ENCODE peak calls at places on chromosomes 5 and 9, in nine cellular contexts. One of them, this sample, is unnamed.
A peak's percentile ranks its signal among the peaks of the same experiment; 100 is the strongest.

GRCh38 chr9:95373069-95373681 is 55.7 kb upstream of the FANCC start:
- DNase-seq in B cell: no peak
- DNase-seq in mammary epithelial cell: peak; percentile 26
- DNase-seq in heart left ventricle: no peak
- DNase-seq in BJ: no peak
- DNase-seq in lung: no peak
- DNase-seq in choroid plexus epithelial cell: no peak
- DNase-seq in ovary: no peak
- DNase-seq in MCF 10A: peak; percentile 59
- DNase-seq in this sample: no peak

GRCh38 chr5:54024466-54024865 is 285.9 kb downstream of the ARL15 start:
- DNase-seq in B cell: no peak
- DNase-seq in mammary epithelial cell: peak; percentile 41
- DNase-seq in heart left ventricle: no peak
- DNase-seq in BJ: no peak
- DNase-seq in lung: no peak
- DNase-seq in choroid plexus epithelial cell: peak; percentile 80
- DNase-seq in ovary: no peak
- DNase-seq in MCF 10A: peak; percentile 47
- DNase-seq in this sample: no peak

GRCh38 chr9:131543141-131543540 is 2.2 kb upstream of the PRRT1B start:
- DNase-seq in B cell: no peak
- DNase-seq in mammary epithelial cell: no peak
- DNase-seq in heart left ventricle: no peak
- DNase-seq in BJ: no peak
- DNase-seq in lung: no peak
- DNase-seq in choroid plexus epithelial cell: no peak
- DNase-seq in ovary: no peak
- DNase-seq in MCF 10A: no peak
- DNase-seq in this sample: no peak

GRCh38 chr5:98771389-98772109 is 1.9 kb upstream of the RGMB start:
- DNase-seq in B cell: peak; percentile 83
- DNase-seq in mammary epithelial cell: peak; percentile 73
- DNase-seq in heart left ventricle: no peak
- DNase-seq in BJ: peak; percentile 69
- DNase-seq in lung: peak; percentile 70
- DNase-seq in choroid plexus epithelial cell: peak; percentile 96
- DNase-seq in ovary: peak; percentile 72
- DNase-seq in MCF 10A: peak; percentile 90
- DNase-seq in this sample: peak; percentile 87

GRCh38 chr9:134284273-134284672 is 42.0 kb upstream of the RXRA start:
- DNase-seq in B cell: no peak
- DNase-seq in mammary epithelial cell: no peak
- DNase-seq in heart left ventricle: peak; percentile 81
- DNase-seq in BJ: no peak
- DNase-seq in lung: no peak
- DNase-seq in choroid plexus epithelial cell: no peak
- DNase-seq in ovary: no peak
- DNase-seq in MCF 10A: peak; percentile 70
- DNase-seq in this sample: no peak

GRCh38 chr9:69745716-69746538 is 13.9 kb downstream of the PTAR1 start:
- DNase-seq in B cell: no peak
- DNase-seq in mammary epithelial cell: no peak
- DNase-seq in heart left ventricle: no peak
- DNase-seq in BJ: no peak
- DNase-seq in lung: no peak
- DNase-seq in choroid plexus epithelial cell: peak; percentile 53
- DNase-seq in ovary: no peak
- DNase-seq in MCF 10A: no peak
- DNase-seq in this sample: no peak

GRCh38 chr5:157225463-157226422 is 40.2 kb upstream of the CYFIP2 start:
- DNase-seq in B cell: no peak
- DNase-seq in mammary epithelial cell: no peak
- DNase-seq in heart left ventricle: no peak
- DNase-seq in BJ: no peak
- DNase-seq in lung: no peak
- DNase-seq in choroid plexus epithelial cell: no peak
- DNase-seq in ovary: no peak
- DNase-seq in MCF 10A: no peak
- DNase-seq in this sample: no peak

GRCh38 chr5:126599499-126599898 is 1.2 kb upstream of the PHAX start:
- DNase-seq in B cell: no peak
- DNase-seq in mammary epithelial cell: no peak
- DNase-seq in heart left ventricle: no peak
- DNase-seq in BJ: no peak
- DNase-seq in lung: no peak
- DNase-seq in choroid plexus epithelial cell: no peak
- DNase-seq in ovary: no peak
- DNase-seq in MCF 10A: no peak
- DNase-seq in this sample: no peak

GRCh38 chr9:24391095-24391494 is 154.6 kb downstream of the IZUMO3 start:
- DNase-seq in B cell: no peak
- DNase-seq in mammary epithelial cell: no peak
- DNase-seq in heart left ventricle: no peak
- DNase-seq in BJ: no peak
- DNase-seq in lung: no peak
- DNase-seq in choroid plexus epithelial cell: no peak
- DNase-seq in ovary: no peak
- DNase-seq in MCF 10A: no peak
- DNase-seq in this sample: no peak

GRCh38 chr5:107248065-107248695 is 422.6 kb downstream of the EFNA5 start:
- DNase-seq in B cell: peak; percentile 11
- DNase-seq in mammary epithelial cell: peak; percentile 30
- DNase-seq in heart left ventricle: no peak
- DNase-seq in BJ: no peak
- DNase-seq in lung: peak; percentile 70
- DNase-seq in choroid plexus epithelial cell: peak; percentile 78
- DNase-seq in ovary: peak; percentile 19
- DNase-seq in MCF 10A: peak; percentile 67
- DNase-seq in this sample: peak; percentile 14

GRCh38 chr9:122051401-122052346 is 41.4 kb downstream of the TTLL11 start:
- DNase-seq in B cell: no peak
- DNase-seq in mammary epithelial cell: peak; percentile 9
- DNase-seq in heart left ventricle: no peak
- DNase-seq in BJ: no peak
- DNase-seq in lung: no peak
- DNase-seq in choroid plexus epithelial cell: peak; percentile 46
- DNase-seq in ovary: no peak
- DNase-seq in MCF 10A: no peak
- DNase-seq in this sample: no peak

GRCh38 chr5:96093340-96093739 is 131.7 kb upstream of the ELL2 start:
- DNase-seq in B cell: no peak
- DNase-seq in mammary epithelial cell: no peak
- DNase-seq in heart left ventricle: no peak
- DNase-seq in BJ: no peak
- DNase-seq in lung: no peak
- DNase-seq in choroid plexus epithelial cell: no peak
- DNase-seq in ovary: no peak
- DNase-seq in MCF 10A: no peak
- DNase-seq in this sample: no peak

GRCh38 chr5:58496488-58496887 is 5.3 kb downstream of the GAPT start:
- DNase-seq in B cell: no peak
- DNase-seq in mammary epithelial cell: no peak
- DNase-seq in heart left ventricle: no peak
- DNase-seq in BJ: no peak
- DNase-seq in lung: no peak
- DNase-seq in choroid plexus epithelial cell: no peak
- DNase-seq in ovary: no peak
- DNase-seq in MCF 10A: peak; percentile 9
- DNase-seq in this sample: no peak
- TF ChIP-seq CTCF in B cell: no peak
- TF ChIP-seq CTCF in mammary epithelial cell: peak; percentile 32
- TF ChIP-seq CTCF in heart left ventricle: no peak
- TF ChIP-seq CTCF in BJ: peak; percentile 15
- TF ChIP-seq CTCF in lung: no peak
- TF ChIP-seq CTCF in choroid plexus epithelial cell: peak; percentile 42
- TF ChIP-seq CTCF in ovary: no peak
- TF ChIP-seq CTCF in MCF 10A: no peak
- TF ChIP-seq CTCF in this sample: peak; percentile 44

GRCh38 chr9:84490206-84490605 is 149.6 kb upstream of the SLC28A3 start:
- DNase-seq in B cell: no peak
- DNase-seq in mammary epithelial cell: no peak
- DNase-seq in heart left ventricle: no peak
- DNase-seq in BJ: no peak
- DNase-seq in lung: no peak
- DNase-seq in choroid plexus epithelial cell: no peak
- DNase-seq in ovary: no peak
- DNase-seq in MCF 10A: no peak
- DNase-seq in this sample: no peak

DNA sequence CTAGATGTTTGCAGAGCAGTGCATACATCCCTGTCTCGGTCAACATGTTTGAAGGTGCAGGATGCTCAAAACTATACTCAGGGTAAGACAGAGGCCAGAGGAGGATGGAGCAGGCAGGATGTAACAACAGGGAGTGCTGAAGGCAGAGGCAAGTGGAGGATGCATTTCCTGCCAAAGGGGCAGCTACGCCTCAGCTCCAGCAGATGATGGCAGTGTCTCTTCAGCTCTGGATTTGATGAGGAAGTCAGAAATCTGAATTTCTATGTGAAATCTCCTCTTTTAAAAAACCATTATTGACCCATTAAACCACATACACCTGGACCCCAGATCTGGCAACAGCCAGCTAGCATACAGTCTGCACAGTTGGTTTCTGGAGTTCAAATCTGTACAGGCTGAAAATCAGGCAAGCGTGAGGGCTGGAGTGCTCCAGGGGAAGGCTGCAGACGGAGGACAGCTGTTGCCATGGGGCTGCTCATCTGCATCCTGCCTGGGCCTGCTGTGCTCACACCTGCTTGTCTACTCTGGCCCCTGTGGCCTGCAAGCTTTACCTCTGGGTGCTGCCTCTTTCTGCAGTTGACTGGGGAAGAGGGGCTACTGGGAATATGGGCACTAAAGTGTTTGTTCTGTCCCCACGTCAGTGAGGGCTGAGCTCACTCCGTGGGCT is 152.9 kb upstream of the SLC28A3 start:
- DNase-seq in B cell: no peak
- DNase-seq in mammary epithelial cell: no peak
- DNase-seq in heart left ventricle: no peak
- DNase-seq in BJ: no peak
- DNase-seq in lung: no peak
- DNase-seq in choroid plexus epithelial cell: no peak
- DNase-seq in ovary: no peak
- DNase-seq in MCF 10A: no peak
- DNase-seq in this sample: no peak
- TF ChIP-seq CTCF in B cell: no peak
- TF ChIP-seq CTCF in mammary epithelial cell: no peak
- TF ChIP-seq CTCF in heart left ventricle: no peak
- TF ChIP-seq CTCF in BJ: no peak
- TF ChIP-seq CTCF in lung: no peak
- TF ChIP-seq CTCF in choroid plexus epithelial cell: no peak
- TF ChIP-seq CTCF in ovary: no peak
- TF ChIP-seq CTCF in MCF 10A: no peak
- TF ChIP-seq CTCF in this sample: no peak

GRCh38 chr5:347712-348284 is 26.3 kb downstream of the AHRR start:
- DNase-seq in B cell: no peak
- DNase-seq in mammary epithelial cell: no peak
- DNase-seq in heart left ventricle: no peak
- DNase-seq in BJ: no peak
- DNase-seq in lung: peak; percentile 24
- DNase-seq in choroid plexus epithelial cell: no peak
- DNase-seq in ovary: no peak
- DNase-seq in MCF 10A: no peak
- DNase-seq in this sample: no peak

GRCh38 chr5:348726-349125 is 27.2 kb downstream of the AHRR start:
- DNase-seq in B cell: no peak
- DNase-seq in mammary epithelial cell: no peak
- DNase-seq in heart left ventricle: no peak
- DNase-seq in BJ: no peak
- DNase-seq in lung: no peak
- DNase-seq in choroid plexus epithelial cell: no peak
- DNase-seq in ovary: no peak
- DNase-seq in MCF 10A: no peak
- DNase-seq in this sample: no peak

GRCh38 chr5:351084-351910 is 29.8 kb downstream of the AHRR start:
- DNase-seq in B cell: no peak
- DNase-seq in mammary epithelial cell: no peak
- DNase-seq in heart left ventricle: no peak
- DNase-seq in BJ: no peak
- DNase-seq in lung: peak; percentile 24
- DNase-seq in choroid plexus epithelial cell: no peak
- DNase-seq in ovary: no peak
- DNase-seq in MCF 10A: no peak
- DNase-seq in this sample: no peak

GRCh38 chr5:351911-352225 is 30.4 kb downstream of the AHRR start:
- DNase-seq in B cell: no peak
- DNase-seq in mammary epithelial cell: no peak
- DNase-seq in heart left ventricle: no peak
- DNase-seq in BJ: no peak
- DNase-seq in lung: peak; percentile 21
- DNase-seq in choroid plexus epithelial cell: no peak
- DNase-seq in ovary: no peak
- DNase-seq in MCF 10A: no peak
- DNase-seq in this sample: no peak

DNA sequence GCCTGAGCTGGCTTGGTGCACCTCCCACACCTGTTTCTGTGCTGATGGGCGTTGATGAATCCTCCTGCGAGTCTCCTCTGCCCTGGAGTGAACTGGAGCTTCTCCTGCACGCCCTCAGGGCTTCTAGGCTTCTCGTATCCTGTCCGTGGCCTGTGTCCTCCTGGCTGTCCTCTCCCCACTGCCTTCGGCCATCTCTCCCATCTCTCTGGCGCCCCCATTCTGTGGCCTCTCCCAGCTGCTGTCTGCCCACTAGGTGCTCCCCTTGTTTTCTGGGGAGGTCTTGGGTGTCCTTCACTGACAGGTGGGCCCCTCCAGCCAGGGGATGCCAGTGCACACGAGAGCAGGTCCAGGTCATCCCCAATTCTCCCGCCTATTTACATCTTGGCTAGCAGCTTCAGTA is 28.8 kb downstream of the AHRR start:
- DNase-seq in B cell: no peak
- DNase-seq in mammary epithelial cell: no peak
- DNase-seq in heart left ventricle: no peak
- DNase-seq in BJ: no peak
- DNase-seq in lung: peak; percentile 18
- DNase-seq in choroid plexus epithelial cell: no peak
- DNase-seq in ovary: no peak
- DNase-seq in MCF 10A: peak; percentile 19
- DNase-seq in this sample: no peak
- TF ChIP-seq CTCF in B cell: no peak
- TF ChIP-seq CTCF in mammary epithelial cell: no peak
- TF ChIP-seq CTCF in heart left ventricle: no peak
- TF ChIP-seq CTCF in BJ: peak; percentile 12
- TF ChIP-seq CTCF in lung: no peak
- TF ChIP-seq CTCF in choroid plexus epithelial cell: peak; percentile 33
- TF ChIP-seq CTCF in ovary: no peak
- TF ChIP-seq CTCF in MCF 10A: no peak
- TF ChIP-seq CTCF in this sample: no peak

DNA sequence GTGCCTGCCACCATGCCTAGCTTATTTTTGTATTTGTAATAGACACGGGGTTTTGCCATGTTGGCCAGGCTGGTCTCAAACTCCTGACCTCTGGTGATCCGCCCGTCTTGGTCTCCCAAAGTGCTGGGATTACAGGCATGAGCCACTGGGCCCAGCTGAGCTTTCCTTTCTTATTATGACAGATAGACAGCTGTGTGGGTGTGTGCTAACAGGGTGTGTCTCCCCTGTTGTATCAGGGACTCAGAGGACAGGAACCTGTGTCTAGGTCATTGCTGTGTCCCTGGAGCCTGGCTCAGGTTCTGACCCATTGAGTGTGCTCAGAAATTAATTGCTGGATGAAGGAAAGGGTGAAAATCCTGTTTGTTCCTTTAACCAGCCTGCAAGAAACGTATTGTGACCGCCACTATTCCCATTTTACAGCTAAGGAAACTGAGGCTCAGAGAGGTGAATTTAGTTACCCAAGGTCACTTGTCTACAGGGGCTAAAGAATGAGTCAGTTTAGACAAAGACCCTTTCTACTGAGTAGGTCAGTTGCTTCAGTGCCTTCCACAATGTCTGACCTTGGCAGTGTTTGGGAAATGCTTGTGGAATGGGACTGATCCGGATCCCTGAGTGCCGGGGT is 16.8 kb downstream of the NCS1 start:
- DNase-seq in B cell: no peak
- DNase-seq in mammary epithelial cell: no peak
- DNase-seq in heart left ventricle: no peak
- DNase-seq in BJ: no peak
- DNase-seq in lung: no peak
- DNase-seq in choroid plexus epithelial cell: no peak
- DNase-seq in ovary: no peak
- DNase-seq in MCF 10A: no peak
- DNase-seq in this sample: no peak
- TF ChIP-seq CTCF in B cell: no peak
- TF ChIP-seq CTCF in mammary epithelial cell: no peak
- TF ChIP-seq CTCF in heart left ventricle: no peak
- TF ChIP-seq CTCF in BJ: no peak
- TF ChIP-seq CTCF in lung: no peak
- TF ChIP-seq CTCF in choroid plexus epithelial cell: no peak
- TF ChIP-seq CTCF in ovary: no peak
- TF ChIP-seq CTCF in MCF 10A: no peak
- TF ChIP-seq CTCF in this sample: no peak

This sample was measured in HFF-Myc.